ENCODE peak calls at places on chromosomes 11 and 22, in five cellular contexts. L, M, P, X and R are unnamed samples.

GRCh38 chr22:27349456-27349855 is 452.1 kb downstream of the MN1 start:
- DNase-seq in L (no peak), M (no peak), P (no peak), X (no peak), R (peak)

GRCh38 chr22:30970356-30970746 is 1.3 kb downstream of the TUG1 start:
- DNase-seq in L (no peak), M (no peak), P (no peak), X (no peak), R (no peak)

GRCh38 chr11:65954771-65955170 is 6.8 kb upstream of the SART1 start:
- DNase-seq in L (no peak), M (no peak), P (no peak), X (no peak), R (no peak)

GRCh38 chr11:61120865-61121831 is 18.9 kb downstream of the CD5 start:
- DNase-seq in L (no peak), M (no peak), P (no peak), X (no peak), R (peak)

GRCh38 chr22:37752189-37753061 is 55.3 kb upstream of the GCAT start:
- DNase-seq in L (peak), M (no peak), P (no peak), X (peak), R (peak)

GRCh38 chr11:34190192-34191139 is 85.0 kb downstream of the NAT10 start:
- DNase-seq in L (no peak), M (no peak), P (no peak), X (no peak), R (no peak)

GRCh38 chr11:122486793-122487495 is 168.6 kb upstream of the UBASH3B start:
- DNase-seq in L (no peak), M (peak), P (no peak), X (no peak), R (peak)

GRCh38 chr11:64661146-64661545 is 61.9 kb downstream of the NRXN2 start:
- DNase-seq in L (no peak), M (no peak), P (no peak), X (peak), R (peak)

GRCh38 chr22:36379593-36380361 is 8.0 kb downstream of the MYH9 start:
- DNase-seq in L (no peak), M (no peak), P (no peak), X (no peak), R (no peak)

GRCh38 chr11:64285885-64286800 is 495 bp downstream of the GPR137 start:
- DNase-seq in L (peak), M (no peak), P (peak), X (peak), R (no peak)

GRCh38 chr11:79160786-79161403 is 279.9 kb downstream of the TENM4 start:
- DNase-seq in L (no peak), M (no peak), P (peak), X (no peak), R (peak)

GRCh38 chr11:34439521-34440258 is 956 bp downstream of the CAT start:
- DNase-seq in L (no peak), M (no peak), P (peak), X (no peak), R (no peak)

GRCh38 chr11:31964181-31964580 is 126.7 kb upstream of the RCN1 start:
- DNase-seq in L (no peak), M (no peak), P (no peak), X (no peak), R (no peak)